ENCODE peak calls at places on chromosomes 6 and 20, in ten cellular contexts. O is fibroblast of lung; B is IMR-90; C is gastrocnemius medialis; J is lower lobe of right lung; L is neural progenitor cell; U is tibial nerve; S is left lung; G is left ventricle myocardium inferior; R is CD8-positive, alpha-beta memory T cell. K is an unnamed sample. For H3K9me3, the result is how much of the 10 kb centered on the place peaks cover.

GRCh38 chr6:36844232-36845170 is 5.3 kb upstream of the CPNE5 start:
- DNase-seq in O (no peak), B (no peak), C (no peak), J (no peak), L (no peak), U (no peak), S (no peak), G (peak), R (no peak), K (no peak)

GRCh38 chr20:58891076-58891685 is 38.7 kb downstream of the GNAS start:
- DNase-seq in O (peak), B (peak), C (peak), J (peak), L (peak), U (peak), S (peak), G (peak), R (peak), K (peak)

GRCh38 chr6:97427648-97428047 is 144.6 kb upstream of the MMS22L start:
- DNase-seq in O (no peak), B (no peak), C (no peak), J (no peak), L (no peak), U (no peak), S (no peak), G (no peak), R (no peak), K (no peak)

GRCh38 chr20:64115171-64115911 is 8.0 kb upstream of the NPBWR2 start:
- DNase-seq in O (no peak), B (no peak), C (no peak), J (no peak), L (no peak), U (no peak), S (peak), G (no peak), R (no peak), K (no peak)

GRCh38 chr6:25556516-25556915 is 95.5 kb upstream of the SCGN start:
- DNase-seq in O (peak), B (peak), C (peak), J (peak), L (peak), U (peak), S (peak), G (peak), R (peak), K (peak)

GRCh38 chr6:43845646-43846045 is 75.6 kb downstream of the VEGFA start:
- DNase-seq in O (no peak), B (no peak), C (no peak), J (no peak), L (no peak), U (no peak), S (no peak), G (no peak), R (no peak), K (no peak)

GRCh38 chr6:162999575-163000285 is 272.0 kb downstream of the PACRG start:
- DNase-seq in O (peak), B (peak), C (no peak), J (no peak), L (no peak), U (no peak), S (no peak), G (no peak), R (no peak), K (no peak)

GRCh38 chr6:139569561-139569960 is 195.1 kb upstream of the CITED2 start:
- DNase-seq in O (peak), B (peak), C (no peak), J (no peak), L (no peak), U (no peak), S (no peak), G (no peak), R (no peak), K (no peak)

GRCh38 chr6:102732908-102733307 is 1339.4 kb downstream of the GRIK2 start:
- DNase-seq in O (peak), B (no peak), C (no peak), J (no peak), L (no peak), U (no peak), S (no peak), G (no peak), R (no peak), K (no peak)

GRCh38 chr6:138577151-138577915 is 78.0 kb upstream of the NHSL1 start:
- DNase-seq in O (no peak), B (no peak), C (no peak), J (no peak), L (peak), U (no peak), S (no peak), G (no peak), R (no peak), K (no peak)

GRCh38 chr6:36717231-36717825 is 19.7 kb downstream of the RAB44 start:
- DNase-seq in O (no peak), B (no peak), C (no peak), J (no peak), L (no peak), U (no peak), S (no peak), G (no peak), R (no peak), K (no peak)

GRCh38 chr6:149060985-149061760 is 256.3 kb upstream of the TAB2 start:
- DNase-seq in O (peak), B (peak), C (no peak), J (no peak), L (no peak), U (no peak), S (no peak), G (no peak), R (no peak), K (peak)

GRCh38 chr6:64217721-64218603 is 582.4 kb downstream of the PHF3 start:
- DNase-seq in O (peak), B (peak), C (no peak), J (no peak), L (no peak), U (no peak), S (no peak), G (no peak), R (no peak), K (no peak)

GRCh38 chr6:7535498-7535897 is 6.0 kb upstream of the DSP start:
- DNase-seq in O (no peak), B (peak), C (no peak), J (no peak), L (no peak), U (no peak), S (no peak), G (no peak), R (no peak), K (no peak)

GRCh38 chr20:19974621-19975435 is 42.3 kb upstream of the NAA20 start:
- DNase-seq in O (peak), B (peak), C (peak), J (peak), L (no peak), U (peak), S (peak), G (peak), R (no peak), K (peak)

GRCh38 chr6:94636780-94637385 is 940.5 kb upstream of the MANEA start:
- DNase-seq in O (peak), B (peak), C (no peak), J (no peak), L (peak), U (no peak), S (no peak), G (no peak), R (no peak), K (no peak)

GRCh38 chr6:7813704-7814103 is 87.8 kb downstream of the BMP6 start:
- DNase-seq in O (no peak), B (no peak), C (no peak), J (no peak), L (peak), U (no peak), S (no peak), G (no peak), R (no peak), K (no peak)

GRCh38 chr6:9766240-9766915 is 648.5 kb downstream of the TFAP2A start:
- DNase-seq in O (no peak), B (peak), C (no peak), J (no peak), L (no peak), U (no peak), S (no peak), G (no peak), R (no peak), K (no peak)

GRCh38 chr20:62549029-62549428 is 73.2 kb upstream of the GATA5 start:
- DNase-seq in O (no peak), B (no peak), C (no peak), J (no peak), L (no peak), U (no peak), S (no peak), G (no peak), R (no peak), K (no peak)

GRCh38 chr6:146909886-146910285 is 294.3 kb upstream of the STXBP5 start:
- DNase-seq in O (no peak), B (no peak), C (no peak), J (no peak), L (no peak), U (no peak), S (no peak), G (no peak), R (no peak), K (no peak)

GRCh38 chr6:16278750-16279149 is 40.4 kb downstream of the GMPR start:
- DNase-seq in O (no peak), B (no peak), C (peak), J (no peak), L (no peak), U (no peak), S (no peak), G (no peak), R (no peak), K (no peak)

GRCh38 chr6:57089687-57090457 is at the start of gene ZNF451:
- DNase-seq in O (peak), B (peak), C (peak), J (peak), L (peak), U (peak), S (peak), G (peak), R (peak), K (peak)

GRCh38 chr6:7628479-7628878 is 38.5 kb downstream of the SNRNP48 start:
- DNase-seq in O (no peak), B (peak), C (no peak), J (no peak), L (no peak), U (no peak), S (no peak), G (no peak), R (no peak), K (no peak)

GRCh38 chr6:128112494-128112893 is 211.6 kb upstream of the THEMIS start:
- DNase-seq in O (peak), B (peak), C (no peak), J (no peak), L (no peak), U (no peak), S (no peak), G (no peak), R (no peak), K (no peak)

GRCh38 chr6:135939216-135939610 is 87.7 kb downstream of the PDE7B start:
- DNase-seq in O (peak), B (no peak), C (peak), J (no peak), L (no peak), U (no peak), S (no peak), G (no peak), R (no peak), K (no peak)

GRCh38 chr6:106451419-106451818 is 90.9 kb downstream of the CRYBG1 start:
- DNase-seq in O (no peak), B (no peak), C (no peak), J (no peak), L (no peak), U (no peak), S (no peak), G (no peak), R (no peak), K (no peak)

GRCh38 chr6:7172605-7173185 is 64.9 kb downstream of the RREB1 start:
- DNase-seq in O (peak), B (peak), C (no peak), J (no peak), L (no peak), U (no peak), S (no peak), G (no peak), R (no peak), K (peak)

GRCh38 chr6:53641348-53641747 is 24.2 kb downstream of the KLHL31 start:
- DNase-seq in O (no peak), B (no peak), C (no peak), J (no peak), L (peak), U (no peak), S (no peak), G (no peak), R (no peak), K (no peak)

GRCh38 chr6:135657207-135657606 is 159.7 kb upstream of the AHI1 start:
- DNase-seq in O (no peak), B (no peak), C (no peak), J (peak), L (no peak), U (no peak), S (peak), G (no peak), R (no peak), K (no peak)

GRCh38 chr6:140855520-140855919 is 1277.2 kb upstream of the GJE1 start:
- DNase-seq in O (no peak), B (peak), C (no peak), J (no peak), L (no peak), U (no peak), S (no peak), G (no peak), R (no peak), K (no peak)

GRCh38 chr20:21510414-21510971 is 3.4 kb downstream of the NKX2-2 start:
- DNase-seq in O (no peak), B (no peak), C (no peak), J (peak), L (peak), U (no peak), S (no peak), G (no peak), R (no peak), K (no peak)
- H3K4me3 ChIP-seq in O (peak), B (peak), C (peak), J (peak), L (peak), U (peak), S (peak), G (peak), R (peak), K (no peak)

GRCh38 chr6:159494633-159495023 is 198.4 kb downstream of the SOD2 start:
- DNase-seq in O (no peak), B (no peak), C (no peak), J (no peak), L (no peak), U (no peak), S (no peak), G (no peak), R (no peak), K (no peak)
- H3K9me3 ChIP-seq in O (under half), B (under half), C (under half), J (under half), L (under half), U (under half), S (under half), G (under half), R (under half), K (under half)

GRCh38 chr6:11196511-11197174 is 35.8 kb downstream of the NEDD9 start:
- DNase-seq in O (peak), B (peak), C (no peak), J (no peak), L (peak), U (no peak), S (no peak), G (no peak), R (no peak), K (no peak)

GRCh38 chr6:11197175-11197535 is 35.3 kb downstream of the NEDD9 start:
- DNase-seq in O (peak), B (peak), C (no peak), J (no peak), L (peak), U (no peak), S (no peak), G (no peak), R (no peak), K (no peak)

GRCh38 chr6:11193434-11193833 is 39.0 kb downstream of the NEDD9 start:
- DNase-seq in O (no peak), B (no peak), C (no peak), J (no peak), L (no peak), U (no peak), S (no peak), G (no peak), R (no peak), K (no peak)

GRCh38 chr6:11192167-11192566 is 40.3 kb downstream of the NEDD9 start:
- DNase-seq in O (no peak), B (no peak), C (no peak), J (no peak), L (no peak), U (no peak), S (no peak), G (no peak), R (no peak), K (no peak)

GRCh38 chr6:11194399-11195274 is 37.8 kb downstream of the NEDD9 start:
- DNase-seq in O (peak), B (peak), C (no peak), J (no peak), L (peak), U (no peak), S (no peak), G (no peak), R (no peak), K (no peak)
- H3K4me3 ChIP-seq in O (no peak), B (no peak), C (no peak), J (no peak), L (no peak), U (no peak), S (no peak), G (no peak), R (no peak), K (no peak)

GRCh38 chr20:29297411-29298270 is 1959.8 kb upstream of the DEFB115 start:
- DNase-seq in O (no peak), B (no peak), C (no peak), J (no peak), L (no peak), U (no peak), S (no peak), G (no peak), R (no peak), K (no peak)
- H3K9me3 ChIP-seq in O (under half), B (under half), C (under half), J (under half), L (under half), U (under half), S (half or more), G (half or more), R (under half), K (under half)

DNA sequence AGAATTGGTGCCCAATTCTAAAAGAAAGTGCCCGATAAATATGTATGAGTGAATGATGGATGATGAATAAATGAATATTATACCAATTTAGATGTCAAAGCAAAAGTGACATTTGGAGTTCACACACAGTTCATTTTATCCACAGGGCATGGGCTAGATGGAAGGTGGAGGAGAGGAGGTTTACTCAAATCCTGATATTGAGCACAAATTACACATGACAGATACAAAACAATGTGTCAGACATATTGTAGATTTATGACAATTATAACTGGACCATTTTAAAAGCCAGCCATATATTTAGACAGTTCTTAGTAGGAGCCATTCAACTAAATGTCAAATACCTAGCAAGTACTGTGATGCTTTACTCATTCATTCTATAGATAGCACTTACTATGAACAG is 23.4 kb upstream of the PHACTR1 start:
- DNase-seq in O (no peak), B (no peak), C (no peak), J (no peak), L (no peak), U (no peak), S (no peak), G (no peak), R (no peak), K (no peak)
- H3K4me3 ChIP-seq in O (no peak), B (no peak), C (no peak), J (no peak), L (no peak), U (no peak), S (no peak), G (no peak), R (no peak), K (no peak)

GRCh38 chr6:3081965-3082364 is 13.7 kb downstream of the RIPK1 start:
- DNase-seq in O (no peak), B (no peak), C (no peak), J (peak), L (peak), U (no peak), S (no peak), G (peak), R (no peak), K (no peak)
- H3K9me3 ChIP-seq in O (under half), B (under half), C (under half), J (under half), L (under half), U (under half), S (under half), G (under half), R (under half), K (under half)

DNA sequence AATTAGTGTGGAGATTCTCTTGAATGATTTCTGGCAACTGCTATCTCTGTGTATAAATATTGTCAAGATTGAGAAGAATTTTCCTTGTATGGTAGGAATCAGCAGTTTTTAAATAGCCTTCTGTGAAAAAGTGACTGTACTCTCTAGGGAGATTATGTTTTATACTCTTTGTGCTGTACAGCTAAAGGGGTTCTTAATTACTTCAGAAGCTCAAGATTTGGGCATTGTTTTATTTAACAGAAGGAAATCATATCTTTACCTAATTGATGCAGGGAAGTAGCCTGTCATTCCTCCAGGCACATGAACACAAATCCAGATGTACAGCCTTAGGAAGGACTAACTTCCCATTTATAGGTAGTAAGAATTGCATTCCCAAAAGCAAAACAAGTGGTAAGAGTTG is 1.3 kb downstream of the CALHM5 start:
- DNase-seq in O (no peak), B (no peak), C (no peak), J (no peak), L (no peak), U (no peak), S (no peak), G (no peak), R (no peak), K (no peak)
- H3K4me3 ChIP-seq in O (peak), B (peak), C (peak), J (peak), L (no peak), U (peak), S (no peak), G (peak), R (no peak), K (no peak)

GRCh38 chr20:47521059-47521808 is 19.5 kb downstream of the NCOA3 start:
- DNase-seq in O (no peak), B (no peak), C (no peak), J (no peak), L (peak), U (no peak), S (no peak), G (no peak), R (no peak), K (no peak)

DNA sequence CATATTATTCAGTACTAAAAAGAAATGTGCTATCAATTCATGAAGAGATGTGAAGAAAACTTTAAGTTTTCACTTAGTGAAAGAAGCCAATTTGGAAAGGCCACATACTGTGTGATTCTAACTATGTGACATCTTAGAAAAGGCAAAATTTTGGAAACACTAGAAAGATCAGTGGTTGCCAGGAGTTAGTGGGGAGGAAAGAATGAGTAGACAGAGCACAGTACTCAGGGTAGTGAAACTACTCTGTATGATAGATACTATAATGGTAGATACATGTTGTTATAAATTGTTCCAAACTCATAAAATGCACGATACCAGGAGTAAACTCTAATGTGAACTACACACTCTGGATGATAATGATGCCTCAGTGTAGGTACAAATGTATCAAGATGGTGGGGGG is 14.2 kb downstream of the NCOA3 start:
- DNase-seq in O (no peak), B (no peak), C (no peak), J (no peak), L (no peak), U (no peak), S (no peak), G (no peak), R (no peak), K (no peak)
- H3K9me3 ChIP-seq in O (under half), B (under half), C (under half), J (under half), L (under half), U (under half), S (under half), G (under half), R (under half), K (under half)

GRCh38 chr6:117677553-117678131 is 2.4 kb downstream of the NUS1 start:
- DNase-seq in O (peak), B (peak), C (no peak), J (no peak), L (no peak), U (no peak), S (no peak), G (no peak), R (no peak), K (no peak)
- H3K4me3 ChIP-seq in O (no peak), B (peak), C (no peak), J (peak), L (peak), U (no peak), S (no peak), G (peak), R (no peak), K (peak)

GRCh38 chr20:39631557-39631956 is 669.4 kb downstream of the DHX35 start:
- DNase-seq in O (no peak), B (no peak), C (no peak), J (no peak), L (no peak), U (no peak), S (no peak), G (no peak), R (no peak), K (no peak)
- H3K9me3 ChIP-seq in O (under half), B (under half), C (under half), J (under half), L (under half), U (under half), S (under half), G (under half), R (under half), K (under half)